ENCODE peak calls at places on chromosomes 6 and 20, in five cellular contexts. One of them, this sample, is unnamed.

GRCh38 chr6:156725712-156726111 is 51.5 kb upstream of the ARID1B start:
- DNase-seq in osteocyte: no peak
- DNase-seq in RPMI7951: no peak
- DNase-seq in GM19239: no peak
- DNase-seq in HT-29: no peak
- DNase-seq in this sample: no peak

GRCh38 chr20:32052090-32052791 is at the start of gene HCK:
- DNase-seq in osteocyte: no peak
- DNase-seq in RPMI7951: no peak
- DNase-seq in GM19239: no peak
- DNase-seq in HT-29: no peak
- DNase-seq in this sample: no peak

GRCh38 chr20:41003143-41003932 is 25.3 kb upstream of the TOP1 start:
- DNase-seq in osteocyte: no peak
- DNase-seq in RPMI7951: peak
- DNase-seq in GM19239: no peak
- DNase-seq in HT-29: peak
- DNase-seq in this sample: peak

GRCh38 chr6:22732186-22732970 is 163.0 kb downstream of the HDGFL1 start:
- DNase-seq in osteocyte: no peak
- DNase-seq in RPMI7951: no peak
- DNase-seq in GM19239: no peak
- DNase-seq in HT-29: no peak
- DNase-seq in this sample: no peak

GRCh38 chr6:112683106-112683505 is 336.0 kb downstream of the RFPL4B start:
- DNase-seq in osteocyte: no peak
- DNase-seq in RPMI7951: no peak
- DNase-seq in GM19239: no peak
- DNase-seq in HT-29: no peak
- DNase-seq in this sample: no peak

GRCh38 chr6:65997539-65997938 is 290.5 kb upstream of the EYS start:
- DNase-seq in osteocyte: no peak
- DNase-seq in RPMI7951: no peak
- DNase-seq in GM19239: no peak
- DNase-seq in HT-29: no peak
- DNase-seq in this sample: no peak

GRCh38 chr6:3026811-3027626 is 27.3 kb downstream of the NQO2 start:
- DNase-seq in osteocyte: no peak
- DNase-seq in RPMI7951: peak
- DNase-seq in GM19239: peak
- DNase-seq in HT-29: no peak
- DNase-seq in this sample: no peak

GRCh38 chr20:63572788-63573738 is 976 bp downstream of the HELZ2 start:
- DNase-seq in osteocyte: no peak
- DNase-seq in RPMI7951: no peak
- DNase-seq in GM19239: no peak
- DNase-seq in HT-29: peak
- DNase-seq in this sample: no peak

GRCh38 chr6:7157752-7158616 is 50.2 kb downstream of the RREB1 start:
- DNase-seq in osteocyte: peak
- DNase-seq in RPMI7951: no peak
- DNase-seq in GM19239: no peak
- DNase-seq in HT-29: no peak
- DNase-seq in this sample: no peak

GRCh38 chr20:54179946-54180345 is 6.2 kb upstream of the CYP24A1 start:
- DNase-seq in osteocyte: no peak
- DNase-seq in RPMI7951: no peak
- DNase-seq in GM19239: no peak
- DNase-seq in HT-29: peak
- DNase-seq in this sample: no peak

GRCh38 chr6:19892250-19892649 is 55.1 kb downstream of the ID4 start:
- DNase-seq in osteocyte: no peak
- DNase-seq in RPMI7951: no peak
- DNase-seq in GM19239: no peak
- DNase-seq in HT-29: peak
- DNase-seq in this sample: peak

GRCh38 chr20:17759449-17759848 is 59.7 kb downstream of the BANF2 start:
- DNase-seq in osteocyte: no peak
- DNase-seq in RPMI7951: peak
- DNase-seq in GM19239: no peak
- DNase-seq in HT-29: no peak
- DNase-seq in this sample: no peak

GRCh38 chr6:137269803-137270202 is 50.6 kb upstream of the IFNGR1 start:
- DNase-seq in osteocyte: no peak
- DNase-seq in RPMI7951: peak
- DNase-seq in GM19239: no peak
- DNase-seq in HT-29: no peak
- DNase-seq in this sample: no peak

GRCh38 chr6:37620519-37620918 is 77.2 kb downstream of the MDGA1 start:
- DNase-seq in osteocyte: no peak
- DNase-seq in RPMI7951: peak
- DNase-seq in GM19239: no peak
- DNase-seq in HT-29: peak
- DNase-seq in this sample: no peak

GRCh38 chr20:31475032-31475431 is at the start of the genes DEFB124 and REM1:
- DNase-seq in osteocyte: no peak
- DNase-seq in RPMI7951: no peak
- DNase-seq in GM19239: no peak
- DNase-seq in HT-29: no peak
- DNase-seq in this sample: no peak

GRCh38 chr20:6184086-6184485 is 61.3 kb upstream of the FERMT1 start:
- DNase-seq in osteocyte: no peak
- DNase-seq in RPMI7951: no peak
- DNase-seq in GM19239: no peak
- DNase-seq in HT-29: no peak
- DNase-seq in this sample: no peak

GRCh38 chr6:107555449-107555848 is 65.5 kb downstream of the SOBP start:
- DNase-seq in osteocyte: peak
- DNase-seq in RPMI7951: no peak
- DNase-seq in GM19239: no peak
- DNase-seq in HT-29: no peak
- DNase-seq in this sample: no peak

GRCh38 chr6:32183030-32183429 is 1.0 kb downstream of the AGER start:
- DNase-seq in osteocyte: no peak
- DNase-seq in RPMI7951: no peak
- DNase-seq in GM19239: no peak
- DNase-seq in HT-29: no peak
- DNase-seq in this sample: no peak

GRCh38 chr6:108872001-108872974 is 24.1 kb downstream of the ARMC2 start:
- DNase-seq in osteocyte: no peak
- DNase-seq in RPMI7951: no peak
- DNase-seq in GM19239: no peak
- DNase-seq in HT-29: no peak
- DNase-seq in this sample: peak

GRCh38 chr6:152459245-152459644 is 177.9 kb downstream of the SYNE1 start:
- DNase-seq in osteocyte: no peak
- DNase-seq in RPMI7951: no peak
- DNase-seq in GM19239: no peak
- DNase-seq in HT-29: no peak
- DNase-seq in this sample: no peak

GRCh38 chr20:2000286-2000685 is 6.4 kb upstream of the PDYN start:
- DNase-seq in osteocyte: no peak
- DNase-seq in RPMI7951: no peak
- DNase-seq in GM19239: no peak
- DNase-seq in HT-29: no peak
- DNase-seq in this sample: no peak

GRCh38 chr6:112881027-112881426 is 533.9 kb downstream of the RFPL4B start:
- DNase-seq in osteocyte: no peak
- DNase-seq in RPMI7951: peak
- DNase-seq in GM19239: no peak
- DNase-seq in HT-29: no peak
- DNase-seq in this sample: no peak

This sample was measured in DMS79 treated with DMSO at 0.1 percent for 48 hours.